ENCODE peak calls at places on chromosomes 2 and 18, in five cellular contexts. One of them, this sample, is unnamed.

GRCh38 chr2:233535276-233535675 is 31.3 kb downstream of the USP40 start:
- DNase-seq in mucosa of descending colon: no peak
- DNase-seq in PC-9: no peak
- DNase-seq in choroid plexus epithelial cell: no peak
- DNase-seq in DND-41: no peak
- DNase-seq in this sample: no peak

GRCh38 chr18:54217624-54218023 is 6.8 kb downstream of the MBD2 start:
- DNase-seq in mucosa of descending colon: no peak
- DNase-seq in PC-9: no peak
- DNase-seq in choroid plexus epithelial cell: no peak
- DNase-seq in DND-41: no peak
- DNase-seq in this sample: no peak

GRCh38 chr18:36321636-36322407 is 24.3 kb downstream of the FHOD3 start:
- DNase-seq in mucosa of descending colon: no peak
- DNase-seq in PC-9: peak
- DNase-seq in choroid plexus epithelial cell: no peak
- DNase-seq in DND-41: no peak
- DNase-seq in this sample: peak

GRCh38 chr2:63665806-63666205 is 77.0 kb downstream of the MDH1 start:
- DNase-seq in mucosa of descending colon: no peak
- DNase-seq in PC-9: no peak
- DNase-seq in choroid plexus epithelial cell: peak
- DNase-seq in DND-41: no peak
- DNase-seq in this sample: peak

GRCh38 chr2:36357506-36358316 is 2.1 kb downstream of the CRIM1 start:
- DNase-seq in mucosa of descending colon: peak
- DNase-seq in PC-9: peak
- DNase-seq in choroid plexus epithelial cell: peak
- DNase-seq in DND-41: no peak
- DNase-seq in this sample: peak

GRCh38 chr18:59606193-59607175 is 90.7 kb downstream of the CCBE1 start:
- DNase-seq in mucosa of descending colon: no peak
- DNase-seq in PC-9: no peak
- DNase-seq in choroid plexus epithelial cell: peak
- DNase-seq in DND-41: no peak
- DNase-seq in this sample: peak

GRCh38 chr18:61336766-61337165 is 3.5 kb downstream of the CDH20 start:
- DNase-seq in mucosa of descending colon: no peak
- DNase-seq in PC-9: no peak
- DNase-seq in choroid plexus epithelial cell: no peak
- DNase-seq in DND-41: no peak
- DNase-seq in this sample: no peak

GRCh38 chr2:134137182-134137595 is 116.7 kb upstream of the MGAT5 start:
- DNase-seq in mucosa of descending colon: no peak
- DNase-seq in PC-9: peak
- DNase-seq in choroid plexus epithelial cell: peak
- DNase-seq in DND-41: no peak
- DNase-seq in this sample: peak

GRCh38 chr18:13574761-13575160 is 151.6 kb downstream of the FAM210A start:
- DNase-seq in mucosa of descending colon: no peak
- DNase-seq in PC-9: no peak
- DNase-seq in choroid plexus epithelial cell: no peak
- DNase-seq in DND-41: no peak
- DNase-seq in this sample: no peak

GRCh38 chr2:238106698-238107524 is 6.8 kb downstream of the ESPNL start:
- DNase-seq in mucosa of descending colon: peak
- DNase-seq in PC-9: peak
- DNase-seq in choroid plexus epithelial cell: peak
- DNase-seq in DND-41: no peak
- DNase-seq in this sample: no peak

GRCh38 chr2:122384768-122385333 is 629.4 kb downstream of the TSN start:
- DNase-seq in mucosa of descending colon: no peak
- DNase-seq in PC-9: no peak
- DNase-seq in choroid plexus epithelial cell: no peak
- DNase-seq in DND-41: no peak
- DNase-seq in this sample: no peak

GRCh38 chr2:130930740-130931659 is 94.3 kb downstream of the ARHGEF4 start:
- DNase-seq in mucosa of descending colon: no peak
- DNase-seq in PC-9: no peak
- DNase-seq in choroid plexus epithelial cell: no peak
- DNase-seq in DND-41: no peak
- DNase-seq in this sample: no peak

GRCh38 chr2:46545015-46545839 is 65.9 kb downstream of the TMEM247 start:
- DNase-seq in mucosa of descending colon: no peak
- DNase-seq in PC-9: no peak
- DNase-seq in choroid plexus epithelial cell: no peak
- DNase-seq in DND-41: no peak
- DNase-seq in this sample: no peak

GRCh38 chr18:26656944-26657536 is 108.7 kb upstream of the KCTD1 start:
- DNase-seq in mucosa of descending colon: peak
- DNase-seq in PC-9: peak
- DNase-seq in choroid plexus epithelial cell: peak
- DNase-seq in DND-41: peak
- DNase-seq in this sample: peak

GRCh38 chr2:227570615-227571014 is 28.1 kb upstream of the SCYGR2 start:
- DNase-seq in mucosa of descending colon: no peak
- DNase-seq in PC-9: no peak
- DNase-seq in choroid plexus epithelial cell: no peak
- DNase-seq in DND-41: no peak
- DNase-seq in this sample: no peak

GRCh38 chr18:6729247-6730091 is at the start of gene ARHGAP28:
- DNase-seq in mucosa of descending colon: peak
- DNase-seq in PC-9: peak
- DNase-seq in choroid plexus epithelial cell: peak
- DNase-seq in DND-41: no peak
- DNase-seq in this sample: peak

GRCh38 chr2:11867926-11868325 is 121.5 kb downstream of the LPIN1 start:
- DNase-seq in mucosa of descending colon: no peak
- DNase-seq in PC-9: no peak
- DNase-seq in choroid plexus epithelial cell: no peak
- DNase-seq in DND-41: no peak
- DNase-seq in this sample: no peak

GRCh38 chr2:234289789-234290188 is 207.1 kb downstream of the ARL4C start:
- DNase-seq in mucosa of descending colon: no peak
- DNase-seq in PC-9: no peak
- DNase-seq in choroid plexus epithelial cell: peak
- DNase-seq in DND-41: peak
- DNase-seq in this sample: peak

GRCh38 chr2:30612371-30612770 is 165.3 kb downstream of the LCLAT1 start:
- DNase-seq in mucosa of descending colon: no peak
- DNase-seq in PC-9: no peak
- DNase-seq in choroid plexus epithelial cell: peak
- DNase-seq in DND-41: no peak
- DNase-seq in this sample: no peak

GRCh38 chr2:33505966-33506365 is 29.5 kb downstream of the RASGRP3 start:
- DNase-seq in mucosa of descending colon: no peak
- DNase-seq in PC-9: no peak
- DNase-seq in choroid plexus epithelial cell: no peak
- DNase-seq in DND-41: no peak
- DNase-seq in this sample: peak

GRCh38 chr2:110124038-110124825 is 8.6 kb upstream of the MALL start:
- DNase-seq in mucosa of descending colon: no peak
- DNase-seq in PC-9: no peak
- DNase-seq in choroid plexus epithelial cell: no peak
- DNase-seq in DND-41: no peak
- DNase-seq in this sample: no peak

GRCh38 chr18:66607632-66608031 is 3.7 kb upstream of the CDH19 start:
- DNase-seq in mucosa of descending colon: no peak
- DNase-seq in PC-9: no peak
- DNase-seq in choroid plexus epithelial cell: no peak
- DNase-seq in DND-41: no peak
- DNase-seq in this sample: no peak

GRCh38 chr2:156006721-156007618 is 325.6 kb downstream of the NR4A2 start:
- DNase-seq in mucosa of descending colon: peak
- DNase-seq in PC-9: no peak
- DNase-seq in choroid plexus epithelial cell: no peak
- DNase-seq in DND-41: no peak
- DNase-seq in this sample: no peak

GRCh38 chr18:71784777-71785176 is 759.4 kb downstream of the CBLN2 start:
- DNase-seq in mucosa of descending colon: no peak
- DNase-seq in PC-9: no peak
- DNase-seq in choroid plexus epithelial cell: peak
- DNase-seq in DND-41: peak
- DNase-seq in this sample: no peak

GRCh38 chr2:74201596-74201995 is 3.2 kb downstream of the MTHFD2 start:
- DNase-seq in mucosa of descending colon: no peak
- DNase-seq in PC-9: no peak
- DNase-seq in choroid plexus epithelial cell: peak
- DNase-seq in DND-41: no peak
- DNase-seq in this sample: no peak

GRCh38 chr2:126797622-126798275 is 100.9 kb upstream of the TEX51 start:
- DNase-seq in mucosa of descending colon: no peak
- DNase-seq in PC-9: no peak
- DNase-seq in choroid plexus epithelial cell: no peak
- DNase-seq in DND-41: no peak
- DNase-seq in this sample: no peak

GRCh38 chr2:36168136-36168535 is 187.4 kb upstream of the CRIM1 start:
- DNase-seq in mucosa of descending colon: no peak
- DNase-seq in PC-9: no peak
- DNase-seq in choroid plexus epithelial cell: no peak
- DNase-seq in DND-41: no peak
- DNase-seq in this sample: no peak

GRCh38 chr2:28613616-28614501 is 118.0 kb downstream of the PLB1 start:
- DNase-seq in mucosa of descending colon: no peak
- DNase-seq in PC-9: peak
- DNase-seq in choroid plexus epithelial cell: peak
- DNase-seq in DND-41: peak
- DNase-seq in this sample: peak

GRCh38 chr2:19932928-19933327 is 31.1 kb upstream of the TTC32 start:
- DNase-seq in mucosa of descending colon: no peak
- DNase-seq in PC-9: no peak
- DNase-seq in choroid plexus epithelial cell: no peak
- DNase-seq in DND-41: no peak
- DNase-seq in this sample: peak

GRCh38 chr2:44912660-44913059 is 28.8 kb upstream of the SIX3 start:
- DNase-seq in mucosa of descending colon: no peak
- DNase-seq in PC-9: no peak
- DNase-seq in choroid plexus epithelial cell: peak
- DNase-seq in DND-41: no peak
- DNase-seq in this sample: no peak

GRCh38 chr2:161391737-161392506 is 24.2 kb upstream of the TBR1 start:
- DNase-seq in mucosa of descending colon: no peak
- DNase-seq in PC-9: no peak
- DNase-seq in choroid plexus epithelial cell: no peak
- DNase-seq in DND-41: no peak
- DNase-seq in this sample: no peak

GRCh38 chr2:197092431-197092830 is 165.9 kb upstream of the PGAP1 start:
- DNase-seq in mucosa of descending colon: no peak
- DNase-seq in PC-9: no peak
- DNase-seq in choroid plexus epithelial cell: peak
- DNase-seq in DND-41: no peak
- DNase-seq in this sample: peak

GRCh38 chr2:111534816-111535803 is 348.9 kb downstream of the ANAPC1 start:
- DNase-seq in mucosa of descending colon: no peak
- DNase-seq in PC-9: peak
- DNase-seq in choroid plexus epithelial cell: peak
- DNase-seq in DND-41: no peak
- DNase-seq in this sample: peak

GRCh38 chr18:10343778-10344177 is 110.7 kb upstream of the APCDD1 start:
- DNase-seq in mucosa of descending colon: no peak
- DNase-seq in PC-9: no peak
- DNase-seq in choroid plexus epithelial cell: no peak
- DNase-seq in DND-41: no peak
- DNase-seq in this sample: no peak

GRCh38 chr18:34867520-34867919 is 157.4 kb downstream of the DTNA start:
- DNase-seq in mucosa of descending colon: no peak
- DNase-seq in PC-9: no peak
- DNase-seq in choroid plexus epithelial cell: no peak
- DNase-seq in DND-41: peak
- DNase-seq in this sample: no peak
- TF ChIP-seq CTCF in mucosa of descending colon: no peak
- TF ChIP-seq CTCF in PC-9: no peak
- TF ChIP-seq CTCF in choroid plexus epithelial cell: peak
- TF ChIP-seq CTCF in DND-41: peak
- TF ChIP-seq CTCF in this sample: peak

DNA sequence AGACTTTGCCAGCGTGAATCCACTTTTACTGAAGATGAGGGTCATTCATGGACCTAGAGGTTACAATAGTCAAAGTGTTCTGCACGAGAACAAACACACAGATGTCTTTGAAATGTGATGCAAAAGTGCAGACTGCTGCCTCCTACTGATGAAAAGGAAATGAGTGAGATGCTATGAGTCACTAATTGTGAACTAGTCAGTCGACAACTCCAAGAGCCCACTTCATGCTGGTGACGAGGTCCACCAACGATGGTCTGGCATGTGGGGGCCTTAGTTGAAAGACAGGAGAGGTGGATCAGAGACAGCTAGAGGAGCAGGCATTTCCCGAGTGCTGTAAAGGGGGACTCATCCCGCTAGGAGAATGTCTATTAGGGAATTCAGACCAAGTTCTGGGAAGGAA is 17.1 kb upstream of the ZNF236 start:
- DNase-seq in mucosa of descending colon: no peak
- DNase-seq in PC-9: no peak
- DNase-seq in choroid plexus epithelial cell: peak
- DNase-seq in DND-41: no peak
- DNase-seq in this sample: peak
- TF ChIP-seq CTCF in mucosa of descending colon: no peak
- TF ChIP-seq CTCF in PC-9: no peak
- TF ChIP-seq CTCF in choroid plexus epithelial cell: peak
- TF ChIP-seq CTCF in DND-41: peak
- TF ChIP-seq CTCF in this sample: no peak

DNA sequence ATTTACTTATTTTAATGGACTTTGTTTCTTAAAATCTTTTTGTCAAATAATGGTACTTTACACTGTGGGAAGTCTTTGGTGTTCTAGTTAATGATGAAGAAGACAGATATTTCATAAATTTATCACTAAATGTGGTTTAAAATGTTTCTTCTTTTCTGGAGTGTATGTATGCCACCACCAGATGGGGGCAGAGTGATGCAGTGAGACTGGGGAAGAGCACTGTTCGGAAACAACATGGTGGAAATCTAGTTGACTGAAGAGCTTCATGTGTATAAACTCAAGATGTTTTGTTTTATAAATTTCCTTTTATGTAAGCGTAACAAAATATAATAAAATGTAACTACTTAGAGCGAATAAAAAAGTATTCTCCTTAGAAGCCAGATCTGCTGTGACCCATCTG is 195.1 kb downstream of the KCNE4 start:
- DNase-seq in mucosa of descending colon: no peak
- DNase-seq in PC-9: peak
- DNase-seq in choroid plexus epithelial cell: peak
- DNase-seq in DND-41: no peak
- DNase-seq in this sample: peak
- TF ChIP-seq CTCF in mucosa of descending colon: no peak
- TF ChIP-seq CTCF in PC-9: peak
- TF ChIP-seq CTCF in choroid plexus epithelial cell: peak
- TF ChIP-seq CTCF in DND-41: peak
- TF ChIP-seq CTCF in this sample: peak

DNA sequence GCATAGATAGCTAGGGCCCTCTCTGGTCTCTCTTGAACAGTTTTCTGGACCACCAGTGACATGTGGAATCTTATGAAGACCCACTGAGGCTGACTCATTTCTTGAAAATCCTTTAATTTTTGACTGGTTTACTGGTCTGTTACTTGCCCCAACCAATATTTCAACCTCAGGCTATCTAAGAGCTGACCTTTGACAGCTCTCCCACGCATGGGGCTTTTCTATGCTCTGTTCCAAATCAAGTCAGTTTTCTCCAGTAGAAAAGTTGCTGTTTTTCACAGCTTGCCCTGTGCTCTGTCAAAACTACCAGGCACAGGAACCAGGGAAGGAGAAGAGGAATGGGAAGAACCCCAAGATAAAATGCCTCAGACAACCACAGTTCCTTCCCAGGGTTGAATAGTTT is 46.0 kb upstream of the MTIF2 start:
- DNase-seq in mucosa of descending colon: no peak
- DNase-seq in PC-9: no peak
- DNase-seq in choroid plexus epithelial cell: no peak
- DNase-seq in DND-41: no peak
- DNase-seq in this sample: no peak
- TF ChIP-seq CTCF in mucosa of descending colon: no peak
- TF ChIP-seq CTCF in PC-9: no peak
- TF ChIP-seq CTCF in choroid plexus epithelial cell: no peak
- TF ChIP-seq CTCF in DND-41: no peak
- TF ChIP-seq CTCF in this sample: no peak